ENCODE peak calls at places on chromosomes 1 and 21, in eight cellular contexts. B is mucosa of descending colon; Z is foreskin keratinocyte; E is CD8-positive, alpha-beta T cell; H is esophagus squamous epithelium; A is mesothelial cell of epicardium; C is astrocyte of the spinal cord; P is left ventricle myocardium inferior. G is an unnamed sample.

GRCh38 chr21:38806942-38807284 is 1.2 kb downstream of the ETS2 start:
- DNase-seq in B (no peak), Z (no peak), E (no peak), H (no peak), A (no peak), C (peak; percentile 47), P (no peak), G (no peak)

GRCh38 chr1:109667452-109668122 is at the start of gene GSTM2:
- DNase-seq in B (peak; percentile 86), Z (peak; percentile 20), E (peak; percentile 55), H (peak; percentile 22), A (peak; percentile 90), C (peak; percentile 88), P (peak; percentile 96), G (peak; percentile 80)

GRCh38 chr1:218433744-218434143 is 88.6 kb downstream of the TGFB2 start:
- DNase-seq in B (no peak), Z (no peak), E (no peak), H (no peak), A (no peak), C (peak; percentile 61), P (no peak), G (no peak)

GRCh38 chr1:223642155-223642689 is 23.3 kb downstream of the CAPN8 start:
- DNase-seq in B (no peak), Z (no peak), E (no peak), H (no peak), A (no peak), C (no peak), P (no peak), G (no peak)

GRCh38 chr1:21308847-21309652 is 18.8 kb upstream of the ECE1 start:
- DNase-seq in B (no peak), Z (peak; percentile 65), E (no peak), H (no peak), A (no peak), C (peak; percentile 70), P (no peak), G (no peak)

GRCh38 chr1:26854953-26855352 is 8.0 kb upstream of the SFN start:
- DNase-seq in B (peak; percentile 89), Z (no peak), E (no peak), H (no peak), A (no peak), C (no peak), P (no peak), G (no peak)

GRCh38 chr1:245277276-245277675 is 122.5 kb downstream of the KIF26B start:
- DNase-seq in B (peak; percentile 43), Z (no peak), E (no peak), H (no peak), A (no peak), C (no peak), P (no peak), G (no peak)

GRCh38 chr1:150613061-150613920 is 16.1 kb downstream of the ENSA start:
- DNase-seq in B (peak; percentile 79), Z (peak; percentile 87), E (peak; percentile 22), H (no peak), A (no peak), C (peak; percentile 94), P (no peak), G (peak; percentile 36)

GRCh38 chr1:188489336-188490112 is 1660.8 kb downstream of the PLA2G4A start:
- DNase-seq in B (no peak), Z (no peak), E (no peak), H (no peak), A (no peak), C (peak; percentile 42), P (no peak), G (no peak)

GRCh38 chr21:45992311-45993209 is 11.0 kb downstream of the COL6A1 start:
- DNase-seq in B (peak; percentile 0), Z (no peak), E (no peak), H (no peak), A (peak; percentile 36), C (no peak), P (peak; percentile 24), G (peak; percentile 65)

GRCh38 chr1:195946500-195946899 is 661.7 kb downstream of the KCNT2 start:
- DNase-seq in B (no peak), Z (no peak), E (no peak), H (no peak), A (no peak), C (no peak), P (no peak), G (no peak)

GRCh38 chr1:40818264-40818961 is 34.8 kb downstream of the KCNQ4 start:
- DNase-seq in B (peak; percentile 85), Z (peak; percentile 30), E (peak; percentile 80), H (peak; percentile 36), A (peak; percentile 61), C (no peak), P (peak; percentile 59), G (no peak)

GRCh38 chr1:93828437-93828756 is 50.6 kb downstream of the DNTTIP2 start:
- DNase-seq in B (no peak), Z (no peak), E (no peak), H (no peak), A (no peak), C (no peak), P (no peak), G (no peak)

GRCh38 chr21:33976082-33976979 is 60.7 kb upstream of the ATP5PO start:
- DNase-seq in B (no peak), Z (peak; percentile 98), E (peak; percentile 25), H (no peak), A (peak; percentile 57), C (peak; percentile 93), P (peak; percentile 37), G (peak; percentile 71)

GRCh38 chr1:117210831-117211261 is at the start of gene VTCN1:
- DNase-seq in B (peak; percentile 16), Z (peak; percentile 64), E (no peak), H (no peak), A (peak; percentile 57), C (no peak), P (no peak), G (no peak)

GRCh38 chr1:169833179-169833901 is 38.6 kb upstream of the METTL18 start:
- DNase-seq in B (no peak), Z (no peak), E (no peak), H (no peak), A (no peak), C (no peak), P (no peak), G (no peak)

GRCh38 chr1:21935393-21935804 is 1.7 kb downstream of the HSPG2 start:
- DNase-seq in B (no peak), Z (no peak), E (no peak), H (no peak), A (no peak), C (no peak), P (no peak), G (no peak)

DNA sequence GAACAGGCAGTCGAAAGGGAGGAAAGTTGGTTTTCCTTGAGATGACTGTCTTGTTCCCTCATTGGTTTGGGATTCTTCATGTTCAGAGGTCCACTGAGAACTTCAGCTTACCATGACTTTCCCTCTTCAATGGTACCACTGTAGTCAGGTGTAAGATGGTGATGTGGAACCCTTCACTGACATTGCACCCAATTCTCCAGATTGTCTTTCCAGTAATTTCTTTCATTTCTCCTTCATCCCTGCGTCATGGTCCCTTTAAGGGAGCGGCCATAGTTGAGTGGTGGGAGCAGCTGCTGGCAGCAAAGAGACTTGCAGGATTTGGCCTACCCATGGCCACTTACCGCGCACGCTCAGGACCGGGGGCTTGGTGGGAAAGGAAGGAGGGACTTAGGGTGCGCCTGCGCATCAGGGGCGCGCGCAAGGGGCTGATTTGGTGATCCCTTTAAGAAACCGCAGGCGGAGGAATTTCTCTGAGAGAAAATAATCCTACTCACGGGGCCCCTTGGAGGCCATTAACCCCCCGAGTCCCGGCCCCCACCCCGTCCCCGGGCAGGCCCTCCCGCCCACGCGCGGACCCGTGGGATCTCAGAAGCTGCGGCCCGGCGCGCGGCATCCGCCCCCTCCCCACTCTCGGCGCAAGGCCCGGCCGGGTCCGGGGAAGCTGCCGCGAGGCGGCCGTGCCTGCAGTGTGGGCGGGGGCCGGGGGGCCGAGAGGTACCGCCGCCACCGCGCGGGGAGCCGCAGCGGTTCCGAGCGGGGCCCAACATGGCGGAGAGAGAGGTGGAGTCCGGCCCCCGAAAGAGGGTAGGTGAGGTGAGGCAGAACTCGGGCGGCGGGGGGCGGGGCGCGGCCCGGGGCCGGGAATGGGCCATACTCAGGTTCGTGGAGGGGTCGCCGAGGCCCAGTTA is at the start of gene ZMYM4:
- DNase-seq in B (peak; percentile 91), Z (peak; percentile 82), E (peak; percentile 82), H (peak; percentile 72), A (peak; percentile 88), C (peak; percentile 99), P (peak; percentile 94), G (peak; percentile 60)
- TF ChIP-seq CTCF in B (no peak), Z (peak; percentile 25), E (no peak), H (no peak), A (no peak), C (no peak), P (peak; percentile 13), G (no peak)

DNA sequence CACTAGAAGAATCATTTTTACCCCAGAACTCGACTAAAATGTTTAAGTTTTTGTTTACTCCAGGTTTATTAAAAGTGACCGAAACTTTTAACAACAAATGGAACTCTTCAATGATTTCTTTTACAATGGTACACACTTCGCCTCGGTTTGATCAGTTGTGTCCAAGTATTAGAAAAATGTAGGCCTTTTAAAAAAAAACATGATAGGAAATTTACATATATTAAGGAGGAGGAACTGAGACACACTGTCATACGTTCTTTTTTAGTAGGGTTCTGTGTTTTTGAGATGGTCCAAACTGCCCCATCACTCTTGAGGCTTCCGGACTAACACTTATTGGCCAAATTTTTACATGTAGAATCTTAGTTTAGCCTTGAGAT is 1.3 kb downstream of the PRDM2 start:
- DNase-seq in B (no peak), Z (no peak), E (no peak), H (no peak), A (no peak), C (peak; percentile 2), P (no peak), G (no peak)
- TF ChIP-seq CTCF in B (no peak), Z (no peak), E (no peak), H (no peak), A (no peak), C (no peak), P (no peak), G (no peak)

DNA sequence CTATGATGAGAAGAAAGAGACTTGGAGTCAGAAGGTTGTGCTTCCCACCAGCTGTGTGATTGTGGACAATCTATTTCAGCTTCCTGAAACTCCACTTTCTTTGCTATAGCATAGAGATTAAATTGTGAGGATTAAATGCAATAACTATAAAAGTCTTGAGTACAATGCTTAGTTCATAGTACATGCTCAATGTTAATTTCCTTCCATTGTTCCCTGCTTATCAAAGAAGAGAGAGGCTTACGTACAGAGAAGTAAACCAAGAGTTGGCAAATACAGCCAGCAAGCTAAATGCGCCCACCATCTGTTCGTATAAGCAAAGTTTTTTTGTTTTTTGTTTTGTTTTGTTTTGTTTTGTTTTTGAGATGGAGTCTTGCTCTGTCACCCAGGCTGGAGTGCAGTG is 317.9 kb upstream of the NFIA start:
- DNase-seq in B (no peak), Z (no peak), E (no peak), H (no peak), A (no peak), C (no peak), P (no peak), G (no peak)
- TF ChIP-seq CTCF in B (no peak), Z (no peak), E (no peak), H (no peak), A (no peak), C (no peak), P (no peak), G (no peak)

DNA sequence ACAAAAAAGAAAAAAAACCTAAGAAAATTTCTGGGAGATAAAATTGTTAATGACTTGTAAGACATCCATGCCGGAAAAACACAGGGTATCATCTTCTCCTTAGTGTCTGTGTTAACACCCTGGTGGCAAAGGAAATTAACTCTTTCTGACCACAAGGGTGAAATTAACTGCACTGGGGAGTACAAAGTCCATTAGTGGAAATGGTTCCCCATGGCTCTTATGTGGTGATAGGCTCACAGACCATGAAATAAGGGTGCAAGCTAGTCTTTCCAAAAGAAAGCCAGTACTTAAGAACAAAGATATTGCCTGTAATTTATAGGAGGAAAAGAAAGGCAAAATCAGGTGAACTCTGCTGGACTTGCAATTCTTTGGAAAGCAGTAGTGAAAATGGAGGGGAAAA is 185.4 kb downstream of the LRRIQ3 start:
- DNase-seq in B (no peak), Z (no peak), E (no peak), H (no peak), A (no peak), C (no peak), P (no peak), G (no peak)
- TF ChIP-seq CTCF in B (no peak), Z (no peak), E (no peak), H (no peak), A (no peak), C (no peak), P (no peak), G (no peak)

G was measured in ascending aorta.